ENCODE peak calls at places on chromosomes 4 and X, in six cellular contexts. V is mucosa of gallbladder; Q is non-pigmented ciliary epithelial cell; L is KG1; C is cortex of kidney; X is central memory CD4-positive, alpha-beta T cell. E is an unnamed sample.

GRCh38 chr4:79176351-79176750 is 149.5 kb downstream of the NAA11 start:
- DNase-seq in X (no peak), Q (no peak), C (no peak), L (no peak), V (no peak), E (no peak)

GRCh38 chr4:168917150-168917779 is 92.8 kb downstream of the CBR4 start:
- DNase-seq in Q (no peak), L (no peak), X (no peak), C (no peak), V (no peak), E (no peak)

GRCh38 chr4:51884055-51884454 is 41.1 kb downstream of the DCUN1D4 start:
- DNase-seq in V (no peak), L (no peak), X (no peak), C (no peak), Q (no peak), E (no peak)

GRCh38 chrX:149473966-149474365 is 31.1 kb downstream of the IDS start:
- DNase-seq in Q (no peak), X (no peak), C (no peak), L (no peak), V (no peak), E (no peak)

GRCh38 chr4:113684534-113685091 is 76.9 kb downstream of the CAMK2D start:
- DNase-seq in X (no peak), V (peak), L (no peak), C (no peak), Q (peak), E (no peak)

GRCh38 chr4:176587920-176588319 is 204.8 kb downstream of the VEGFC start:
- DNase-seq in V (no peak), X (no peak), L (no peak), C (no peak), Q (peak), E (no peak)

GRCh38 chr4:102687373-102687981 is 73.3 kb downstream of the MANBA start:
- DNase-seq in V (no peak), C (no peak), X (no peak), Q (no peak), L (no peak), E (no peak)

GRCh38 chrX:20270557-20270880 is 3.8 kb upstream of the RPS6KA3 start:
- DNase-seq in Q (no peak), X (no peak), L (no peak), V (no peak), C (no peak), E (no peak)

GRCh38 chr4:87966095-87966496 is 9.4 kb upstream of the SPP1 start:
- DNase-seq in X (no peak), V (no peak), C (no peak), L (no peak), Q (no peak), E (no peak)

GRCh38 chr4:47000406-47000805 is 7.0 kb upstream of the GABRA4 start:
- DNase-seq in C (no peak), Q (no peak), V (no peak), X (no peak), L (no peak), E (no peak)

GRCh38 chr4:89298788-89299152 is 8.8 kb downstream of the GPRIN3 start:
- DNase-seq in L (no peak), X (peak), C (no peak), V (no peak), Q (no peak), E (no peak)